ENCODE peak calls at places on chromosome 21, in nine cellular contexts. B is stimulated activated CD8-positive, alpha-beta memory T cell treated with anti-CD3 and anti-CD28 coated beads, Interleukin-12 subunit alpha, Interleukin-12 subunit beta, amount 100 ng/mL, for 1 hour; F is anterior cingulate cortex; S is endothelial cell; A is Daoy; Z is HT-29; R is T follicular helper cell; W is MM.1S; U is activated naive CD4-positive, alpha-beta T cell. N is an unnamed sample.

GRCh38 chr21:42495765-42496119 is 282 bp downstream of the RSPH1 start:
- DNase-seq in B (no peak), F (no peak), S (no peak), A (no peak), Z (peak), R (no peak), W (no peak), U (no peak), N (no peak)

GRCh38 chr21:42279341-42279871 is 35.8 kb downstream of the TFF3 start:
- DNase-seq in B (no peak), F (no peak), S (no peak), A (no peak), Z (no peak), R (no peak), W (no peak), U (no peak), N (no peak)

GRCh38 chr21:37166733-37167132 is 93.7 kb downstream of the TTC3 start:
- DNase-seq in B (no peak), F (no peak), S (no peak), A (no peak), Z (peak), R (no peak), W (peak), U (no peak), N (no peak)

GRCh38 chr21:41137889-41138288 is 30.1 kb upstream of the BACE2 start:
- DNase-seq in B (no peak), F (no peak), S (no peak), A (no peak), Z (no peak), R (no peak), W (no peak), U (no peak), N (no peak)

GRCh38 chr21:41712201-41712600 is 54.7 kb downstream of the RIPK4 start:
- DNase-seq in B (no peak), F (no peak), S (no peak), A (no peak), Z (no peak), R (no peak), W (no peak), U (no peak), N (no peak)

GRCh38 chr21:21971384-21971783 is 973.2 kb downstream of the NCAM2 start:
- DNase-seq in B (no peak), F (no peak), S (no peak), A (no peak), Z (no peak), R (no peak), W (no peak), U (no peak), N (no peak)

GRCh38 chr21:42997053-42997452 is 22.7 kb downstream of the PKNOX1 start:
- DNase-seq in B (no peak), F (no peak), S (no peak), A (peak), Z (no peak), R (no peak), W (no peak), U (no peak), N (no peak)

GRCh38 chr21:46052703-46053651 is 44.9 kb upstream of the COL6A2 start:
- DNase-seq in B (no peak), F (no peak), S (no peak), A (peak), Z (no peak), R (no peak), W (no peak), U (no peak), N (no peak)

GRCh38 chr21:31872452-31873274 is at the start of gene HUNK:
- DNase-seq in B (no peak), F (no peak), S (peak), A (peak), Z (no peak), R (no peak), W (peak), U (no peak), N (peak)

GRCh38 chr21:40425981-40426380 is 421.0 kb downstream of the DSCAM start:
- DNase-seq in B (no peak), F (no peak), S (no peak), A (no peak), Z (no peak), R (no peak), W (no peak), U (no peak), N (no peak)

GRCh38 chr21:29105218-29105617 is 25.2 kb upstream of the MAP3K7CL start:
- DNase-seq in B (no peak), F (no peak), S (no peak), A (peak), Z (peak), R (no peak), W (no peak), U (no peak), N (no peak)

GRCh38 chr21:35084869-35085268 is 35.8 kb upstream of the RUNX1 start:
- DNase-seq in B (no peak), F (no peak), S (no peak), A (peak), Z (no peak), R (no peak), W (no peak), U (no peak), N (no peak)

GRCh38 chr21:45277101-45278045 is 10.3 kb downstream of the POFUT2 start:
- DNase-seq in B (no peak), F (no peak), S (no peak), A (no peak), Z (no peak), R (no peak), W (no peak), U (no peak), N (no peak)

N was measured in HAP-1.